ENCODE peak calls at places on chromosomes 1 and 21, in nine cellular contexts. One of them, this sample, is unnamed. For H3K4me1, the result is how much of the 10 kb centered on the place peaks cover.

GRCh38 chr1:233912909-233913308 is 8.4 kb downstream of the SLC35F3 start:
- DNase-seq in IMR-90: no peak
- DNase-seq in colonic mucosa: no peak
- DNase-seq in testis: no peak
- DNase-seq in effector memory CD4-positive, alpha-beta T cell: no peak
- DNase-seq in neural progenitor cell: no peak
- DNase-seq in left ventricle myocardium inferior: no peak
- DNase-seq in Karpas-422: no peak
- DNase-seq in BE2C: no peak
- DNase-seq in this sample: no peak

GRCh38 chr1:147785794-147786506 is 25.5 kb upstream of the GJA5 start:
- DNase-seq in IMR-90: no peak
- DNase-seq in colonic mucosa: no peak
- DNase-seq in testis: no peak
- DNase-seq in effector memory CD4-positive, alpha-beta T cell: no peak
- DNase-seq in neural progenitor cell: no peak
- DNase-seq in left ventricle myocardium inferior: no peak
- DNase-seq in Karpas-422: no peak
- DNase-seq in BE2C: no peak
- DNase-seq in this sample: no peak

GRCh38 chr1:66575739-66576138 is 41.8 kb downstream of the SGIP1 start:
- DNase-seq in IMR-90: peak
- DNase-seq in colonic mucosa: no peak
- DNase-seq in testis: no peak
- DNase-seq in effector memory CD4-positive, alpha-beta T cell: no peak
- DNase-seq in neural progenitor cell: no peak
- DNase-seq in left ventricle myocardium inferior: no peak
- DNase-seq in Karpas-422: no peak
- DNase-seq in BE2C: peak
- DNase-seq in this sample: no peak

GRCh38 chr1:22291494-22291893 is 148.6 kb upstream of the WNT4 start:
- DNase-seq in IMR-90: no peak
- DNase-seq in colonic mucosa: no peak
- DNase-seq in testis: no peak
- DNase-seq in effector memory CD4-positive, alpha-beta T cell: no peak
- DNase-seq in neural progenitor cell: no peak
- DNase-seq in left ventricle myocardium inferior: no peak
- DNase-seq in Karpas-422: no peak
- DNase-seq in BE2C: no peak
- DNase-seq in this sample: no peak

GRCh38 chr21:23968008-23968407 is 1639.3 kb downstream of the MRPL39 start:
- DNase-seq in IMR-90: no peak
- DNase-seq in colonic mucosa: no peak
- DNase-seq in testis: no peak
- DNase-seq in effector memory CD4-positive, alpha-beta T cell: no peak
- DNase-seq in neural progenitor cell: no peak
- DNase-seq in left ventricle myocardium inferior: no peak
- DNase-seq in Karpas-422: no peak
- DNase-seq in BE2C: no peak
- DNase-seq in this sample: no peak

GRCh38 chr1:163999131-163999530 is 559.9 kb upstream of the PBX1 start:
- DNase-seq in IMR-90: no peak
- DNase-seq in colonic mucosa: no peak
- DNase-seq in testis: no peak
- DNase-seq in effector memory CD4-positive, alpha-beta T cell: no peak
- DNase-seq in neural progenitor cell: peak
- DNase-seq in left ventricle myocardium inferior: no peak
- DNase-seq in Karpas-422: no peak
- DNase-seq in BE2C: no peak
- DNase-seq in this sample: no peak

GRCh38 chr1:47627471-47628370 is 189.9 kb downstream of the FOXD2 start:
- DNase-seq in IMR-90: no peak
- DNase-seq in colonic mucosa: peak
- DNase-seq in testis: peak
- DNase-seq in effector memory CD4-positive, alpha-beta T cell: no peak
- DNase-seq in neural progenitor cell: no peak
- DNase-seq in left ventricle myocardium inferior: no peak
- DNase-seq in Karpas-422: no peak
- DNase-seq in BE2C: no peak
- DNase-seq in this sample: no peak

GRCh38 chr21:46667735-46668380 is 32.4 kb downstream of the PRMT2 start:
- DNase-seq in IMR-90: peak
- DNase-seq in colonic mucosa: no peak
- DNase-seq in testis: no peak
- DNase-seq in effector memory CD4-positive, alpha-beta T cell: no peak
- DNase-seq in neural progenitor cell: peak
- DNase-seq in left ventricle myocardium inferior: no peak
- DNase-seq in Karpas-422: peak
- DNase-seq in BE2C: peak
- DNase-seq in this sample: no peak

GRCh38 chr21:42218836-42219605 is at the start of gene ABCG1:
- DNase-seq in IMR-90: peak
- DNase-seq in colonic mucosa: peak
- DNase-seq in testis: peak
- DNase-seq in effector memory CD4-positive, alpha-beta T cell: peak
- DNase-seq in neural progenitor cell: peak
- DNase-seq in left ventricle myocardium inferior: peak
- DNase-seq in Karpas-422: no peak
- DNase-seq in BE2C: peak
- DNase-seq in this sample: peak

GRCh38 chr1:97364086-97364485 is 556.7 kb downstream of the DPYD start:
- DNase-seq in IMR-90: peak
- DNase-seq in colonic mucosa: no peak
- DNase-seq in testis: no peak
- DNase-seq in effector memory CD4-positive, alpha-beta T cell: no peak
- DNase-seq in neural progenitor cell: no peak
- DNase-seq in left ventricle myocardium inferior: no peak
- DNase-seq in Karpas-422: no peak
- DNase-seq in BE2C: no peak
- DNase-seq in this sample: no peak

GRCh38 chr1:24932284-24932683 is 2.2 kb upstream of the RUNX3 start:
- DNase-seq in IMR-90: no peak
- DNase-seq in colonic mucosa: no peak
- DNase-seq in testis: peak
- DNase-seq in effector memory CD4-positive, alpha-beta T cell: peak
- DNase-seq in neural progenitor cell: peak
- DNase-seq in left ventricle myocardium inferior: peak
- DNase-seq in Karpas-422: peak
- DNase-seq in BE2C: peak
- DNase-seq in this sample: peak

DNA sequence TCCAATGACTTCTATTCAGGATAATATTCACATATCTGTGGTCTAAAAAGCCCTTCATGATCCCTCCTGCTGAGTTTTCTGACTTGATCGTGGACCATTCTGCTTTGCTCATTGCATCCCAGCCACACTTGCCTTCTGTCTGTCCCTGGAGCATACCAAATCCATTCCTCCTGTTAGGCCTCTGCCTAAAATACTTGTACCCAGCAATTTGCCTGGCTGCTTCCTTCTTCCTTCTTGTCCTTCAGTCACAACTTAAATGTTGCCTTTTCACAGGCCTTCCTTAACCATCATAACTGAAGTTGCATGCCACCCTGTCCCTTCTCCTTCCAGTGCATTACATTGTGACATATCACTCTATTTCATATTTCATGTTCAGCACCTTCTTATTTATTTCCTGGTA is 4.3 kb downstream of the CR2 start:
- DNase-seq in IMR-90: no peak
- DNase-seq in colonic mucosa: no peak
- DNase-seq in testis: no peak
- DNase-seq in effector memory CD4-positive, alpha-beta T cell: no peak
- DNase-seq in neural progenitor cell: no peak
- DNase-seq in left ventricle myocardium inferior: no peak
- DNase-seq in Karpas-422: no peak
- DNase-seq in BE2C: no peak
- DNase-seq in this sample: no peak
- H3K4me1 ChIP-seq in IMR-90: under half
- H3K4me1 ChIP-seq in colonic mucosa: under half
- H3K4me1 ChIP-seq in testis: under half
- H3K4me1 ChIP-seq in effector memory CD4-positive, alpha-beta T cell: under half
- H3K4me1 ChIP-seq in neural progenitor cell: under half
- H3K4me1 ChIP-seq in left ventricle myocardium inferior: under half
- H3K4me1 ChIP-seq in Karpas-422: under half
- H3K4me1 ChIP-seq in BE2C: under half
- H3K4me1 ChIP-seq in this sample: under half

GRCh38 chr1:18344755-18345154 is 136.0 kb upstream of the KLHDC7A start:
- DNase-seq in IMR-90: no peak
- DNase-seq in colonic mucosa: no peak
- DNase-seq in testis: peak
- DNase-seq in effector memory CD4-positive, alpha-beta T cell: no peak
- DNase-seq in neural progenitor cell: peak
- DNase-seq in left ventricle myocardium inferior: no peak
- DNase-seq in Karpas-422: no peak
- DNase-seq in BE2C: peak
- DNase-seq in this sample: no peak
- H3K4me1 ChIP-seq in IMR-90: under half
- H3K4me1 ChIP-seq in colonic mucosa: under half
- H3K4me1 ChIP-seq in testis: under half
- H3K4me1 ChIP-seq in effector memory CD4-positive, alpha-beta T cell: under half
- H3K4me1 ChIP-seq in neural progenitor cell: under half
- H3K4me1 ChIP-seq in left ventricle myocardium inferior: under half
- H3K4me1 ChIP-seq in Karpas-422: under half
- H3K4me1 ChIP-seq in BE2C: under half
- H3K4me1 ChIP-seq in this sample: under half

DNA sequence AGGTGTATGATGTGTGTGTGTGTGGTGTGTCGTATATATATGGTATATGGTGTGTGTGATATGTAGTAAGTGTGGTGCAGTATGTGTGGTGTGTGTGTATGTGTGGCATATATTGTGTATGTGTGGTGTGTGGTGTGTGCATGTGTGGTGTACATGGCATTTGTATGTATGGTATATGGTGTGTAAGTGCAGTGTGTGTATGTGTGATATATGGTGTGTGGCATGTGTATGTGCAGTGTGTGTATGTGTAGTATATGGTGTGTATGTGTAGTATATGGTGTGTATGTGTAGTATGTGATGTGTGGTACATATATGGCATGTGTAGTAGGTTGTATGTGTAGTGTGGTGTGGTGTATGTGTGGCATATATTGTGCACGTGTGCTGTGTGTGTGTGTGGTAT is 74.9 kb downstream of the OLFML3 start:
- DNase-seq in IMR-90: no peak
- DNase-seq in colonic mucosa: no peak
- DNase-seq in testis: no peak
- DNase-seq in effector memory CD4-positive, alpha-beta T cell: no peak
- DNase-seq in neural progenitor cell: no peak
- DNase-seq in left ventricle myocardium inferior: no peak
- DNase-seq in Karpas-422: no peak
- DNase-seq in BE2C: no peak
- DNase-seq in this sample: no peak
- H3K4me1 ChIP-seq in IMR-90: under half
- H3K4me1 ChIP-seq in colonic mucosa: under half
- H3K4me1 ChIP-seq in testis: under half
- H3K4me1 ChIP-seq in effector memory CD4-positive, alpha-beta T cell: under half
- H3K4me1 ChIP-seq in neural progenitor cell: under half
- H3K4me1 ChIP-seq in left ventricle myocardium inferior: under half
- H3K4me1 ChIP-seq in Karpas-422: under half
- H3K4me1 ChIP-seq in BE2C: under half
- H3K4me1 ChIP-seq in this sample: under half

DNA sequence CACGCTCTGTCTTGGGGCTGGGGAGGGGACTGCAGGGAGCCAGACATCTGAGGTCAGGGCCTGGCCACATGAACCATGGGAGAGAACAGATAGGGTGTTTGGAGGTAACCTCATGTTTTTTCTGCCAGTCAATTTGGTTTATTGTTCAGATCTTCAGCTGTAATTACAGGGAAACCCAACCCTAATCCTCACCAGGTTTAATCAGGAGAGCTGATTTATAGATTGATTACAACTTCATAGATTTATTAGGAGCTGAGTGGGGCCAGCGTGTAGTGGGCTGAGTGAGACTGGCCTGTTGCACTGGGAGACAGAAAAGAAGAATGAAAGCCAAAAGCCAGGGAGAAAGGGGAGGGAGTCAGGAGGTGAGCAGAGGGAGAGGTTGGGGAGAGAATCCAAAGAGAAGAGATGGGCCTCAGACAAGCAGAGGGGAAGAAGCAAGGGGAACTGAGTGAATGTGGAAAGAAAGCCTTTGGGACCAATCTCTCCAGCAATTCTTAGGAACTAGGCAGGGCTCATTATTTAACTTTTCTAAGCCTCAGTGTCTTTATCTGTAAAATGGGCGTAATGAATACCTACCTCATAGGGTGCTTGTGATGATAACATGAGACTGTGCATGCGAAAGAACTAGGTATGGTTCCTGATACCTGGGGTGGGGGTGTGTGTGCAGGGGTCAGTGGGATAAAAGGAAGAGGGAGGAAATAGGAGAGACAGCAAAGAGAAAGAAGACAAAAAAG is 17.0 kb upstream of the STUM start:
- DNase-seq in IMR-90: no peak
- DNase-seq in colonic mucosa: no peak
- DNase-seq in testis: no peak
- DNase-seq in effector memory CD4-positive, alpha-beta T cell: no peak
- DNase-seq in neural progenitor cell: no peak
- DNase-seq in left ventricle myocardium inferior: no peak
- DNase-seq in Karpas-422: no peak
- DNase-seq in BE2C: no peak
- DNase-seq in this sample: no peak
- H3K4me1 ChIP-seq in IMR-90: under half
- H3K4me1 ChIP-seq in colonic mucosa: under half
- H3K4me1 ChIP-seq in testis: under half
- H3K4me1 ChIP-seq in effector memory CD4-positive, alpha-beta T cell: under half
- H3K4me1 ChIP-seq in neural progenitor cell: under half
- H3K4me1 ChIP-seq in left ventricle myocardium inferior: under half
- H3K4me1 ChIP-seq in Karpas-422: under half
- H3K4me1 ChIP-seq in BE2C: under half
- H3K4me1 ChIP-seq in this sample: under half

DNA sequence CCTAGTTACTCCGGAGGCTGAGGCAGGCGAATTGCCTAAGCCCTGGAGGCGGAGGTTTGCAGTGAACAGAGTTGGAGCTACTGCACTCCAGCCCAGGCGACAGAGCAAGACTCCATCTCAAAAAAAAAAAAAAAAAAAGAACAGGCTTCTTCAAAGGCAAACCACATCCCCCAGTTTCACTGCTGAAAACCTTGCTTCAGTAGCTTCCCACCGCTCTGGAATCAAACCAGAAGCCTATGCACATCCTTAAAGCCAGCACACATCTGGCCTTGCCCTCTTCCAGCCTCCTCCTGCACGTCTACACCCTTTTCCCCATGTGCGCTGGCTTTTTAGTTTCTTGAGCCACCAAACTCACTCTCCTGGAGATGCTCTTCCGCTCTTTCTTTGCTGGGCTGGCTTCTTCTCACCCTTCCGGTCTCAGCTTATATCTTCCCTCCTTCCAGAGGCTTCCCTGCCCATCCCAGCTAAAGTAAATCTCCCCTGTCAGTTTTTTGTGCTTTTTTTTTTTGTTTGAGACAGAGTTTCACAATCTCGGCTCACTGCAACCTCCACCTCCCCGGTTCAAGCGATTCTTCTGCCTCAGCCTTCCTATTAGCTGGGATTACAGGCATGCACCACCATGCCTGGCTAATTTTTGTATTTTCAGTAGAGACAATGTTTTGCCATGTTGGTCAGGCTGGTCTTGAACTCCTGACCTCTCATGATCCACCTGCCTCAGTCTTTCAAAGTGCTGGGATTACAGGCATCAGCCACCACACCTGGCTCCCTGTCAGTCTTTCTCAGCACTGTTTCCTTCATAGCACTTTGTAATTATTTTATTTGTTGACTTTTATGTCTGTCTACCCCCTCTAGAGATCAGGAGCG is 42.0 kb upstream of the ID3 start:
- DNase-seq in IMR-90: no peak
- DNase-seq in colonic mucosa: no peak
- DNase-seq in testis: no peak
- DNase-seq in effector memory CD4-positive, alpha-beta T cell: no peak
- DNase-seq in neural progenitor cell: no peak
- DNase-seq in left ventricle myocardium inferior: no peak
- DNase-seq in Karpas-422: no peak
- DNase-seq in BE2C: no peak
- DNase-seq in this sample: no peak
- H3K4me1 ChIP-seq in IMR-90: under half
- H3K4me1 ChIP-seq in colonic mucosa: under half
- H3K4me1 ChIP-seq in testis: under half
- H3K4me1 ChIP-seq in effector memory CD4-positive, alpha-beta T cell: half or more
- H3K4me1 ChIP-seq in neural progenitor cell: half or more
- H3K4me1 ChIP-seq in left ventricle myocardium inferior: under half
- H3K4me1 ChIP-seq in Karpas-422: under half
- H3K4me1 ChIP-seq in BE2C: under half
- H3K4me1 ChIP-seq in this sample: under half

This sample was measured in thyroid gland.